ENCODE peak calls at places on chromosomes 13 and 19, in nine cellular contexts. Q is prostate gland; W is NCI-H1694 treated with DMSO at 0.1 percent for 48 hours; O is activated naive CD4-positive, alpha-beta T cell; G is cardiac fibroblast; P is iris pigment epithelial cell; T is naive thymus-derived CD8-positive, alpha-beta T cell; M is sciatic nerve; S is transverse colon. K is an unnamed sample.

GRCh38 chr13:48155850-48156249 is 60.9 kb upstream of the MED4 start:
- DNase-seq in S (no peak), G (peak; percentile 82), O (no peak), Q (peak; percentile 53), W (no peak), T (peak; percentile 17), P (peak; percentile 82), M (no peak), K (peak; percentile 84)

GRCh38 chr19:58386166-58386575 is 898 bp upstream of the RPS5 start:
- DNase-seq in Q (no peak), O (peak; percentile 39), P (no peak), G (no peak), S (no peak), T (no peak), M (no peak), W (no peak), K (no peak)

GRCh38 chr13:48161530-48162179 is 66.8 kb upstream of the MED4 start:
- DNase-seq in P (no peak), Q (no peak), O (no peak), T (no peak), W (no peak), M (peak; percentile 70), S (peak; percentile 26), G (no peak), K (no peak)

GRCh38 chr19:3700242-3701032 is at the start of gene PIP5K1C:
- DNase-seq in G (peak; percentile 85), M (peak; percentile 95), S (peak; percentile 95), O (peak; percentile 94), T (peak; percentile 94), Q (peak; percentile 84), W (peak; percentile 56), P (peak; percentile 79), K (peak; percentile 86)

GRCh38 chr19:1064661-1065605 is 2.0 kb upstream of the ARHGAP45 start:
- DNase-seq in M (peak; percentile 76), O (peak; percentile 68), Q (peak; percentile 38), W (peak; percentile 9), G (peak; percentile 72), S (peak; percentile 81), T (peak; percentile 63), P (peak; percentile 78), K (peak; percentile 72)

GRCh38 chr13:102440259-102440936 is 38.5 kb upstream of the FGF14 start:
- DNase-seq in M (no peak), W (no peak), O (no peak), S (peak; percentile 42), T (no peak), Q (no peak), G (no peak), P (no peak), K (no peak)

GRCh38 chr19:55526216-55527196 is 10.4 kb downstream of the SBK2 start:
- DNase-seq in Q (peak; percentile 32), G (peak; percentile 70), P (peak; percentile 68), M (no peak), S (peak; percentile 80), W (peak; percentile 71), O (peak; percentile 14), T (no peak), K (peak; percentile 62)

GRCh38 chr19:5822181-5822844 is 17.2 kb downstream of the FUT6 start:
- DNase-seq in S (no peak), G (no peak), P (no peak), M (no peak), W (no peak), T (no peak), O (no peak), Q (no peak), K (no peak)

GRCh38 chr19:16373539-16373938 is 48.9 kb downstream of the KLF2 start:
- DNase-seq in P (peak; percentile 74), Q (no peak), W (no peak), G (peak; percentile 87), O (no peak), S (no peak), T (no peak), M (peak; percentile 81), K (no peak)

GRCh38 chr13:20848203-20848602 is 54.3 kb downstream of the XPO4 start:
- DNase-seq in Q (no peak), G (no peak), M (no peak), W (no peak), S (no peak), O (no peak), T (no peak), P (no peak), K (peak; percentile 37)

GRCh38 chr13:37442996-37443395 is 155.6 kb downstream of the POSTN start:
- DNase-seq in O (no peak), T (no peak), W (no peak), Q (no peak), M (no peak), G (peak; percentile 73), P (peak; percentile 24), S (no peak), K (no peak)

GRCh38 chr19:3397266-3398022 is 31.1 kb downstream of the NFIC start:
- DNase-seq in G (no peak), P (no peak), S (peak; percentile 44), Q (no peak), M (peak; percentile 75), W (no peak), T (no peak), O (no peak), K (peak; percentile 45)

GRCh38 chr19:48632692-48633147 is 4.5 kb downstream of the DBP start:
- DNase-seq in O (no peak), Q (no peak), M (no peak), S (no peak), W (no peak), G (peak; percentile 53), T (no peak), P (no peak), K (peak; percentile 67)

GRCh38 chr13:41658057-41658642 is 200.8 kb downstream of the RGCC start:
- DNase-seq in M (no peak), Q (no peak), W (no peak), G (peak; percentile 83), T (no peak), P (peak; percentile 89), O (no peak), S (no peak), K (no peak)

GRCh38 chr19:17772172-17772571 is 20.9 kb downstream of the FCHO1 start:
- DNase-seq in S (no peak), T (no peak), W (no peak), O (no peak), G (peak; percentile 51), P (peak; percentile 38), Q (no peak), M (no peak), K (no peak)

GRCh38 chr13:79742923-79743322 is 262.0 kb downstream of the NDFIP2 start:
- DNase-seq in P (no peak), Q (no peak), G (no peak), M (no peak), S (no peak), W (no peak), T (no peak), O (no peak), K (no peak)

GRCh38 chr19:33888665-33889064 is 92.0 kb downstream of the KCTD15 start:
- DNase-seq in T (no peak), P (no peak), G (no peak), M (no peak), S (no peak), W (no peak), Q (no peak), O (no peak), K (no peak)

GRCh38 chr19:32223595-32224370 is 121.6 kb upstream of the ZNF507 start:
- DNase-seq in O (no peak), S (no peak), P (no peak), Q (no peak), T (no peak), G (no peak), M (no peak), W (no peak), K (no peak)

GRCh38 chr19:23481043-23481442 is 85.8 kb upstream of the ZNF91 start:
- DNase-seq in M (no peak), Q (no peak), P (no peak), S (no peak), G (no peak), T (no peak), O (no peak), W (no peak), K (no peak)

GRCh38 chr19:15284896-15285295 is 47.4 kb downstream of the BRD4 start:
- DNase-seq in Q (no peak), O (no peak), G (no peak), T (no peak), P (no peak), W (no peak), S (no peak), M (no peak), K (no peak)

GRCh38 chr19:13588953-13589833 is 82.9 kb upstream of the CACNA1A start:
- DNase-seq in Q (peak; percentile 47), M (peak; percentile 81), T (peak; percentile 78), O (peak; percentile 81), W (peak; percentile 34), G (peak; percentile 60), P (peak; percentile 39), S (peak; percentile 72), K (peak; percentile 36)

GRCh38 chr13:105410602-105411001 is 1124.9 kb downstream of the EFNB2 start:
- DNase-seq in T (no peak), G (peak; percentile 41), Q (peak; percentile 18), M (peak; percentile 84), P (peak; percentile 10), W (no peak), O (peak; percentile 0), S (peak; percentile 21), K (peak; percentile 52)

GRCh38 chr19:2144190-2144589 is 7.2 kb downstream of the AP3D1 start:
- DNase-seq in O (no peak), T (no peak), W (no peak), M (no peak), Q (no peak), G (no peak), P (no peak), S (no peak), K (no peak)

GRCh38 chr13:81602236-81602635 is 1261.3 kb upstream of the SPRY2 start:
- DNase-seq in P (peak; percentile 5), G (no peak), S (no peak), Q (no peak), W (no peak), T (no peak), M (no peak), O (no peak), K (no peak)

GRCh38 chr19:54102421-54103169 is at the start of gene NDUFA3:
- DNase-seq in M (peak; percentile 97), G (peak; percentile 99), O (peak; percentile 96), T (peak; percentile 97), P (peak; percentile 98), Q (peak; percentile 97), S (peak; percentile 98), W (peak; percentile 95), K (peak; percentile 99)

GRCh38 chr13:60134376-60134775 is 29.4 kb downstream of the DIAPH3 start:
- DNase-seq in Q (no peak), W (no peak), G (peak; percentile 28), T (no peak), M (no peak), P (peak; percentile 30), S (no peak), O (no peak), K (no peak)

GRCh38 chr19:13537454-13537853 is 31.2 kb upstream of the CACNA1A start:
- DNase-seq in W (no peak), G (no peak), Q (no peak), S (no peak), M (no peak), P (no peak), O (no peak), T (no peak), K (no peak)

GRCh38 chr13:91241249-91241648 is 106.2 kb upstream of the MIR17HG start:
- DNase-seq in S (no peak), T (no peak), O (no peak), P (no peak), G (no peak), Q (peak; percentile 30), M (no peak), W (no peak), K (no peak)

GRCh38 chr19:38564981-38565685 is 52.6 kb downstream of the MAP4K1 start:
- DNase-seq in G (no peak), Q (no peak), P (no peak), S (no peak), M (no peak), O (no peak), T (no peak), W (no peak), K (no peak)

GRCh38 chr19:33631628-33631995 is 9.9 kb downstream of the CHST8 start:
- DNase-seq in Q (no peak), G (no peak), M (no peak), S (no peak), O (no peak), P (no peak), T (no peak), W (no peak), K (no peak)

GRCh38 chr13:99847318-99847750 is 124.2 kb downstream of the ZIC5 start:
- DNase-seq in S (no peak), W (no peak), O (no peak), Q (no peak), P (no peak), T (no peak), G (no peak), M (no peak), K (peak; percentile 20)